ENCODE peak calls at places on chromosomes 13 and 19, in six cellular contexts. D, N, C, A, M and Y are unnamed samples. For H3K4me1, the result is how much of the 10 kb centered on the place peaks cover.

GRCh38 chr19:3087769-3088168 is 6.4 kb upstream of the GNA11 start:
- DNase-seq in D (no peak), N (no peak), C (no peak), A (no peak), M (no peak), Y (no peak)

GRCh38 chr19:16828990-16829821 is at the start of gene SIN3B:
- DNase-seq in D (peak), N (peak), C (peak), A (peak), M (no peak), Y (peak)

GRCh38 chr13:101751488-101751887 is 299.0 kb downstream of the ITGBL1 start:
- DNase-seq in D (no peak), N (no peak), C (no peak), A (peak), M (no peak), Y (no peak)

GRCh38 chr13:113776231-113777125 is 17.5 kb downstream of the TMEM255B start:
- DNase-seq in D (no peak), N (peak), C (no peak), A (no peak), M (no peak), Y (peak)

GRCh38 chr19:1076951-1077350 is 10.0 kb downstream of the ARHGAP45 start:
- DNase-seq in D (peak), N (peak), C (peak), A (no peak), M (peak), Y (peak)

GRCh38 chr13:94657167-94657566 is 55.2 kb downstream of the SOX21 start:
- DNase-seq in D (no peak), N (no peak), C (no peak), A (no peak), M (no peak), Y (no peak)

GRCh38 chr13:34469212-34469983 is 472.7 kb upstream of the NBEA start:
- DNase-seq in D (no peak), N (no peak), C (no peak), A (no peak), M (no peak), Y (no peak)

GRCh38 chr13:80871481-80871880 is 530.6 kb upstream of the SPRY2 start:
- DNase-seq in D (no peak), N (no peak), C (no peak), A (no peak), M (no peak), Y (no peak)

GRCh38 chr19:1249298-1249989 is 1.1 kb downstream of the MIDN start:
- DNase-seq in D (peak), N (peak), C (peak), A (peak), M (no peak), Y (peak)

GRCh38 chr13:49421391-49421790 is 22.5 kb downstream of the CAB39L start:
- DNase-seq in D (no peak), N (no peak), C (no peak), A (peak), M (no peak), Y (no peak)

GRCh38 chr19:3119071-3119781 is 16.6 kb upstream of the GNA15 start:
- DNase-seq in D (no peak), N (no peak), C (no peak), A (no peak), M (no peak), Y (no peak)

GRCh38 chr19:39515551-39516191 is 732 bp downstream of the SELENOV start:
- DNase-seq in D (no peak), N (no peak), C (no peak), A (peak), M (no peak), Y (no peak)

GRCh38 chr13:99382428-99383133 is 75.4 kb upstream of the GPR183 start:
- DNase-seq in D (no peak), N (no peak), C (no peak), A (no peak), M (no peak), Y (no peak)

GRCh38 chr13:74066937-74067336 is 67.3 kb downstream of the KLF12 start:
- DNase-seq in D (no peak), N (no peak), C (no peak), A (no peak), M (no peak), Y (no peak)

GRCh38 chr13:74064805-74065204 is 69.4 kb downstream of the KLF12 start:
- DNase-seq in D (no peak), N (no peak), C (no peak), A (no peak), M (no peak), Y (no peak)

GRCh38 chr13:74062933-74063332 is 71.3 kb downstream of the KLF12 start:
- DNase-seq in D (no peak), N (peak), C (peak), A (peak), M (no peak), Y (no peak)

GRCh38 chr13:74063533-74064100 is 70.6 kb downstream of the KLF12 start:
- DNase-seq in D (no peak), N (no peak), C (no peak), A (no peak), M (no peak), Y (no peak)

DNA sequence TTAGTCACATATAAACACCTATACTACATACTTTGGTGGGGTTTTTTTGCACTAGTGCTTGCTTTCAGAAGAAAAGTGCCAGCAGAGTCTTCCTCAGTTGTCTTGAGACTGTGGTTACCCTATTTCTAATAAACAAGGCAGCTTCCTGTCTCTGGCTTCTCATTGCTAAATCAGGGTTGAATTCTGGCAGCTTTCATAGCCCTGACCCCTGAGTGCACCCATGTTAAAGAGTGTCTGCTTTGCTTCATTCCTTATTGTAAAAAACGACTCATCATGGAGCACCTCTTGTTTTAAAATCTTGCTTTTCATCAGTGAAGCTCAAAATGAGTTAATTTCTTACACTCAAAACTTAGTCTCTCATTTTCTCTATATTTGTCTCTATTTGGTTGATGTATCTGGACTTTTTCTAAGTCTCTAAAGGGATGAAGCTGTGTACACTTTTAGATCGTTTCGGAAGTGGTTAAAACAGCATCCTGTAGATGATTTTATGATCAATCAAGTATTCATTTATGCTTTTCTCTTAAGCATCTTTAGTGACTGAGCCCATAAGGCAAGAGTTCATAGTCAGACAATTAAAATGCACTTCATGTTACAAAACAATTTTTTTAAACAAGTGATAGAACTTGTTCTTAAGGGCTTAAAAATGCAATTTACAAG is 72.1 kb downstream of the KLF12 start:
- DNase-seq in D (no peak), N (no peak), C (no peak), A (peak), M (no peak), Y (no peak)
- H3K4me3 ChIP-seq in D (no peak), N (peak), C (no peak), A (no peak), M (no peak), Y (no peak)

GRCh38 chr13:33286143-33286542 is 588 bp upstream of the STARD13 start:
- DNase-seq in D (no peak), N (no peak), C (no peak), A (peak), M (no peak), Y (no peak)
- H3K27ac ChIP-seq in D (peak), N (peak), C (peak), A (peak), M (peak), Y (peak)

DNA sequence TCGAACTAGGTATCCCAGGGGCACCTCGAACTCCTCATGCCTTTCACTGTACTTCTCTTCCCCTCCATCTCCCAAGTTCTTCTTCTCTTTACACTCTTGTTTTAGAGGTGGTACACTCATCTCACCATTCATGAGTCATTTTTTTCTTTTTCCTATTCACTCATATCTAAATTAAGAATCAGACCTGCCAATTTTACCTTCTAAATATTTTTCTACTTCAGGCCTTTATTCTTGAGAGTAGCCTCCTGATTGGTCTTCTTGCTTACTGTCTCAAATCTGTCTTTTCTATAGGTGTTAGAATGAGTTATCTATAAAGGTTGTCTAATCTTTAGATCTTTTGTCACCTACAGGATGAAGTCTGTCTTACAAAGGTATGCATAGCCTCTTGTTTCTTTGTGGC is 20.7 kb downstream of the TDRD3 start:
- DNase-seq in D (no peak), N (no peak), C (no peak), A (no peak), M (no peak), Y (no peak)
- H3K4me1 ChIP-seq in D (under half), N (under half), C (under half), A (under half), M (under half), Y (under half)

GRCh38 chr19:4375164-4375619 is 25.2 kb downstream of the SH3GL1 start:
- DNase-seq in D (no peak), N (no peak), C (peak), A (peak), M (peak), Y (peak)
- H3K4me3 ChIP-seq in D (no peak), N (no peak), C (no peak), A (no peak), M (no peak), Y (no peak)

GRCh38 chr13:112769615-112770014 is 79.8 kb downstream of the ATP11A start:
- DNase-seq in D (no peak), N (peak), C (no peak), A (no peak), M (no peak), Y (no peak)

GRCh38 chr13:112766336-112766735 is 76.5 kb downstream of the ATP11A start:
- DNase-seq in D (no peak), N (peak), C (no peak), A (no peak), M (no peak), Y (no peak)

GRCh38 chr13:112768795-112769411 is 79.1 kb downstream of the ATP11A start:
- DNase-seq in D (no peak), N (peak), C (peak), A (no peak), M (no peak), Y (peak)

GRCh38 chr13:112765734-112766133 is 75.9 kb downstream of the ATP11A start:
- DNase-seq in D (no peak), N (peak), C (no peak), A (no peak), M (no peak), Y (no peak)

GRCh38 chr13:112767506-112768471 is 78.0 kb downstream of the ATP11A start:
- DNase-seq in D (no peak), N (no peak), C (peak), A (no peak), M (no peak), Y (peak)
- H3K27ac ChIP-seq in D (no peak), N (no peak), C (no peak), A (peak), M (no peak), Y (peak)

GRCh38 chr19:34180273-34180672 is 8.0 kb downstream of the LSM14A start:
- DNase-seq in D (no peak), N (no peak), C (no peak), A (no peak), M (no peak), Y (no peak)

GRCh38 chr19:34180709-34181108 is 8.4 kb downstream of the LSM14A start:
- DNase-seq in D (no peak), N (no peak), C (no peak), A (no peak), M (no peak), Y (no peak)

GRCh38 chr19:34179066-34179465 is 6.8 kb downstream of the LSM14A start:
- DNase-seq in D (no peak), N (no peak), C (no peak), A (no peak), M (no peak), Y (no peak)

GRCh38 chr19:34176581-34176980 is 4.3 kb downstream of the LSM14A start:
- DNase-seq in D (no peak), N (no peak), C (no peak), A (no peak), M (no peak), Y (no peak)

DNA sequence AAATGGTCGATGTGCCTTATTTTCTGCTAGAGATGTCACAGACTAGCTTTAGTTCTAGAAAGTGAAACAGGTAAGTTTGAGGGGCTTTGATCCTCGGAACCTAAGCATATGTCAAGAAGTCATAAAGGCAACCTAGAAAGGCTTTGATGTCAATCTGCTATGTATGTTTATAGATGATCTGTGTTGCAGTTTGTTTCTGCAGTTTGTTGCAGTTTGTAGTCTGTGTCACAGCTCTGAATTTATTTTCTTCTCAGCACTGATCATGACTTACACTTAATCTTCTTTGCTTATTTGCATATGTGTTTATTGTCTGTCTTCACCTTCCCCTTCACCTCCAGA is 5.9 kb downstream of the LSM14A start:
- DNase-seq in D (no peak), N (no peak), C (no peak), A (no peak), M (no peak), Y (no peak)
- H3K4me1 ChIP-seq in D (under half), N (under half), C (half or more), A (half or more), M (under half), Y (half or more)

DNA sequence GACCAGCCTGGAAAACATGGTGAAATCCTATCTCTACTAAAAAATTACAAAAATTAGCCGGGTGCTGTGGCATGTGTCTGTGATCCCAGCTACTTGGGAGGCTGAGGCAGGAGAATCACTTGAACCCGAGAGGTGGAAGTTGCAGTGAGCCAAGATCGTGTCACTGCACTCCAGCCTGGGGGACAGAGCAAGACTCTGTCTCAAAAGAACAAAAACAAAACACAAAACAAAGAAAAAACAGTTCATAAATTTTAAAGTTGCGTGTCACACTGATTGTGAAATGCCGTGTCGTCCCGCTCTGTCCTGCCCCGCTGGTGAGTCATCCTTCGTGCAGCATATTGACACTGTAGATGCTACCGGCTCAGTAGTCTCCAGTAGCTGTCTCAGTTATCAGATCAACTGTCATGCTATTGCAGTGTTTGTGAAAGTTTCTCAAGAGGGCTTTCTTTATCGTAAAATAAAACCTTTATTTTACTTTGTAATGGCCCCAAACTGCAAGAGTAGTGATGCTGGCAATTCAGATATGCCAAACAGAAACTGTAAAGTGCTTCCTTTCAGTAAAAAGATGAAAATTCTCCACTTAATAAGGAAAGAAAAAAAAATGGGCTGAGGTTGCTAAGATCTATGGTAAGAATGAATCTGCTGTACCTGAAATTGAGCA is 36.4 kb upstream of the IGFL1 start:
- DNase-seq in D (peak), N (no peak), C (peak), A (no peak), M (peak), Y (no peak)
- H3K4me3 ChIP-seq in D (no peak), N (no peak), C (no peak), A (no peak), M (no peak), Y (no peak)

DNA sequence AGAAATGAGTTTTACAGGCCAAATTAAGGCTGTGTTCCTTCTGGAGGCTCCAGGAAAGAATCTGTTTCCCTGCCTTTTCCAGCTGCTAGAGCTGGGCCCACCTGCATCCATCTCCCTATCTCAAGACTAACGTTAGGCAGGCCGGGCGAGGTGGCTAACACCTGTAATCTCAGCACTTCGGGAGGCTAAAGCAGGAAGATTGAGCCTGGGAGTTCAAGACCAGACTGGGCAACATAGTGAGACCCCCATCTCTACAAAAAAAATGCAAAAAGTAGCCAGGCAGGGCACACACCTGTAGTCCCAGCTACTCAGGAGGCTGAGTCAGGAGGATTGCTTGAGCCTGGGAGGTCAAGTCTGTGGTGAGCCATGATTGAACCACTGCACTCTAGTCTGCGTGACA is 14.6 kb downstream of the HIF3A start:
- DNase-seq in D (no peak), N (no peak), C (no peak), A (no peak), M (no peak), Y (no peak)
- H3K27ac ChIP-seq in D (no peak), N (no peak), C (no peak), A (no peak), M (no peak), Y (no peak)